ENCODE peak calls at places on chromosomes 11 and 22, in four cellular contexts. C, K, R and L are unnamed samples.

GRCh38 chr22:36486619-36487384 is 5.4 kb upstream of the TXN2 start:
- DNase-seq in C (peak; percentile 58), K (no peak), R (no peak), L (peak; percentile 51)

GRCh38 chr11:45671246-45672171 is 6.1 kb upstream of the CHST1 start:
- DNase-seq in C (no peak), K (peak; percentile 29), R (no peak), L (no peak)

GRCh38 chr11:131099746-131100145 is 183.5 kb upstream of the SNX19 start:
- DNase-seq in C (no peak), K (no peak), R (no peak), L (no peak)

GRCh38 chr22:41448189-41448808 is 1.7 kb upstream of the TOB2 start:
- DNase-seq in C (peak; percentile 88), K (peak; percentile 97), R (peak; percentile 100), L (peak; percentile 100)

GRCh38 chr22:29765905-29766631 is 739 bp downstream of the ZMAT5 start:
- DNase-seq in C (peak; percentile 3), K (no peak), R (no peak), L (no peak)

GRCh38 chr11:12287374-12288211 is 89.8 kb upstream of the PARVA start:
- DNase-seq in C (no peak), K (peak; percentile 93), R (no peak), L (peak; percentile 35)

GRCh38 chr11:66686100-66686785 is 8.6 kb upstream of the RBM4B start:
- DNase-seq in C (no peak), K (no peak), R (no peak), L (no peak)

GRCh38 chr22:33707581-33707980 is 212.7 kb downstream of the LARGE1 start:
- DNase-seq in C (no peak), K (no peak), R (no peak), L (no peak)

GRCh38 chr11:118924591-118925585 is 838 bp downstream of the BCL9L start:
- DNase-seq in C (peak; percentile 51), K (no peak), R (peak; percentile 70), L (no peak)

GRCh38 chr11:80748207-80748606 is 1307.4 kb upstream of the TENM4 start:
- DNase-seq in C (no peak), K (no peak), R (no peak), L (no peak)

GRCh38 chr11:114988644-114989043 is 310.3 kb downstream of the NXPE2 start:
- DNase-seq in C (no peak), K (no peak), R (no peak), L (no peak)

GRCh38 chr11:70278994-70279393 is 8.5 kb downstream of the PPFIA1 start:
- DNase-seq in C (no peak), K (no peak), R (peak; percentile 77), L (no peak)

GRCh38 chr11:120217941-120218694 is 7.3 kb downstream of the OAF start:
- DNase-seq in C (no peak), K (no peak), R (no peak), L (no peak)

GRCh38 chr22:31943206-31943975 is 944 bp upstream of the YWHAH start:
- DNase-seq in C (no peak), K (no peak), R (no peak), L (no peak)

GRCh38 chr11:77055056-77055680 is 11.6 kb upstream of the CAPN5 start:
- DNase-seq in C (no peak), K (no peak), R (no peak), L (no peak)

GRCh38 chr11:12235080-12235479 is 124.7 kb downstream of the MICAL2 start:
- DNase-seq in C (no peak), K (peak; percentile 41), R (no peak), L (no peak)

GRCh38 chr11:10481567-10482349 is 26.7 kb downstream of the AMPD3 start:
- DNase-seq in C (no peak), K (no peak), R (no peak), L (no peak)

GRCh38 chr11:128931661-128932060 is 11.0 kb downstream of the TP53AIP1 start:
- DNase-seq in C (no peak), K (no peak), R (no peak), L (no peak)

GRCh38 chr11:118622376-118623290 is 15.2 kb downstream of the PHLDB1 start:
- DNase-seq in C (no peak), K (peak; percentile 76), R (peak; percentile 87), L (no peak)

GRCh38 chr11:31820438-31820818 is 9.3 kb upstream of the PAX6 start:
- DNase-seq in C (no peak), K (no peak), R (no peak), L (no peak)

GRCh38 chr11:23403210-23404185 is 543.2 kb upstream of the CCDC179 start:
- DNase-seq in C (no peak), K (no peak), R (no peak), L (no peak)

GRCh38 chr11:17765381-17766359 is 31.1 kb downstream of the KCNC1 start:
- DNase-seq in C (no peak), K (no peak), R (peak; percentile 72), L (peak; percentile 7)

GRCh38 chr11:111259871-111260270 is 14.3 kb downstream of the POU2AF2 start:
- DNase-seq in C (no peak), K (no peak), R (no peak), L (no peak)